ENCODE peak calls at places on chromosome 10, in four cellular contexts. One of them, this sample, is unnamed. For H3K27me3, the result is how much of the 10 kb centered on the place peaks cover.

GRCh38 chr10:114526497-114527238 is 122.4 kb upstream of the AFAP1L2 start:
- DNase-seq in astrocyte: peak
- DNase-seq in HCT116: peak
- DNase-seq in ascending aorta: peak
- DNase-seq in this sample: no peak

GRCh38 chr10:33952692-33953360 is 618.4 kb upstream of the NRP1 start:
- DNase-seq in astrocyte: peak
- DNase-seq in HCT116: no peak
- DNase-seq in ascending aorta: no peak
- DNase-seq in this sample: peak

GRCh38 chr10:125633517-125633999 is 49.4 kb downstream of the TEX36 start:
- DNase-seq in astrocyte: peak
- DNase-seq in HCT116: peak
- DNase-seq in ascending aorta: no peak
- DNase-seq in this sample: peak

GRCh38 chr10:103576862-103577261 is 83.4 kb downstream of the NEURL1 start:
- DNase-seq in astrocyte: no peak
- DNase-seq in HCT116: no peak
- DNase-seq in ascending aorta: no peak
- DNase-seq in this sample: no peak

GRCh38 chr10:47077941-47078340 is 166.7 kb downstream of the PTPN20 start:
- DNase-seq in astrocyte: no peak
- DNase-seq in HCT116: no peak
- DNase-seq in ascending aorta: peak
- DNase-seq in this sample: no peak

GRCh38 chr10:124287071-124287685 is 131.5 kb downstream of the OAT start:
- DNase-seq in astrocyte: no peak
- DNase-seq in HCT116: no peak
- DNase-seq in ascending aorta: peak
- DNase-seq in this sample: no peak

GRCh38 chr10:86888585-86889381 is 68.6 kb downstream of the MMRN2 start:
- DNase-seq in astrocyte: peak
- DNase-seq in HCT116: no peak
- DNase-seq in ascending aorta: no peak
- DNase-seq in this sample: peak

GRCh38 chr10:124221356-124222297 is 128.2 kb upstream of the CHST15 start:
- DNase-seq in astrocyte: peak
- DNase-seq in HCT116: no peak
- DNase-seq in ascending aorta: peak
- DNase-seq in this sample: no peak

GRCh38 chr10:116097239-116097751 is 175.7 kb downstream of the GFRA1 start:
- DNase-seq in astrocyte: no peak
- DNase-seq in HCT116: no peak
- DNase-seq in ascending aorta: no peak
- DNase-seq in this sample: no peak

GRCh38 chr10:70445718-70446485 is 4.4 kb upstream of the NODAL start:
- DNase-seq in astrocyte: peak
- DNase-seq in HCT116: no peak
- DNase-seq in ascending aorta: no peak
- DNase-seq in this sample: no peak

GRCh38 chr10:62870866-62871265 is 54.7 kb upstream of the EGR2 start:
- DNase-seq in astrocyte: no peak
- DNase-seq in HCT116: no peak
- DNase-seq in ascending aorta: no peak
- DNase-seq in this sample: no peak

GRCh38 chr10:1323951-1324350 is 267.8 kb downstream of the WDR37 start:
- DNase-seq in astrocyte: no peak
- DNase-seq in HCT116: no peak
- DNase-seq in ascending aorta: no peak
- DNase-seq in this sample: no peak

GRCh38 chr10:44385726-44386438 is 985 bp upstream of the CXCL12 start:
- DNase-seq in astrocyte: no peak
- DNase-seq in HCT116: no peak
- DNase-seq in ascending aorta: peak
- DNase-seq in this sample: no peak

GRCh38 chr10:109018892-109019507 is 904.3 kb downstream of the XPNPEP1 start:
- DNase-seq in astrocyte: no peak
- DNase-seq in HCT116: no peak
- DNase-seq in ascending aorta: no peak
- DNase-seq in this sample: no peak

GRCh38 chr10:16155761-16156322 is 281.0 kb upstream of the PTER start:
- DNase-seq in astrocyte: no peak
- DNase-seq in HCT116: no peak
- DNase-seq in ascending aorta: no peak
- DNase-seq in this sample: no peak

GRCh38 chr10:5818894-5819293 is 5.7 kb upstream of the GDI2 start:
- DNase-seq in astrocyte: no peak
- DNase-seq in HCT116: no peak
- DNase-seq in ascending aorta: no peak
- DNase-seq in this sample: no peak

GRCh38 chr10:100562806-100563293 is 27.1 kb downstream of the HIF1AN start:
- DNase-seq in astrocyte: peak
- DNase-seq in HCT116: no peak
- DNase-seq in ascending aorta: no peak
- DNase-seq in this sample: no peak

GRCh38 chr10:127163632-127164031 is 32.8 kb downstream of the INSYN2A start:
- DNase-seq in astrocyte: no peak
- DNase-seq in HCT116: no peak
- DNase-seq in ascending aorta: no peak
- DNase-seq in this sample: no peak

GRCh38 chr10:125161570-125162139 is 1.3 kb upstream of the CTBP2 start:
- DNase-seq in astrocyte: no peak
- DNase-seq in HCT116: no peak
- DNase-seq in ascending aorta: no peak
- DNase-seq in this sample: no peak

GRCh38 chr10:86966008-86966654 is 2.2 kb upstream of the ADIRF start:
- DNase-seq in astrocyte: no peak
- DNase-seq in HCT116: no peak
- DNase-seq in ascending aorta: no peak
- DNase-seq in this sample: no peak

GRCh38 chr10:5511231-5511884 is 12.0 kb upstream of the CALML5 start:
- DNase-seq in astrocyte: no peak
- DNase-seq in HCT116: no peak
- DNase-seq in ascending aorta: no peak
- DNase-seq in this sample: no peak

GRCh38 chr10:126876456-126876855 is 28.8 kb upstream of the DOCK1 start:
- DNase-seq in astrocyte: no peak
- DNase-seq in HCT116: no peak
- DNase-seq in ascending aorta: no peak
- DNase-seq in this sample: no peak

GRCh38 chr10:32946108-32946507 is 11.9 kb downstream of the ITGB1 start:
- DNase-seq in astrocyte: no peak
- DNase-seq in HCT116: no peak
- DNase-seq in ascending aorta: no peak
- DNase-seq in this sample: no peak

GRCh38 chr10:122461367-122461728 is at the start of gene HTRA1:
- DNase-seq in astrocyte: no peak
- DNase-seq in HCT116: no peak
- DNase-seq in ascending aorta: peak
- DNase-seq in this sample: no peak

GRCh38 chr10:33129987-33130386 is 172.0 kb upstream of the ITGB1 start:
- DNase-seq in astrocyte: peak
- DNase-seq in HCT116: no peak
- DNase-seq in ascending aorta: no peak
- DNase-seq in this sample: no peak

GRCh38 chr10:74922921-74923320 is 96.5 kb downstream of the KAT6B start:
- DNase-seq in astrocyte: peak
- DNase-seq in HCT116: no peak
- DNase-seq in ascending aorta: no peak
- DNase-seq in this sample: no peak

GRCh38 chr10:93541402-93542357 is 24.8 kb upstream of the FFAR4 start:
- DNase-seq in astrocyte: no peak
- DNase-seq in HCT116: peak
- DNase-seq in ascending aorta: no peak
- DNase-seq in this sample: no peak

GRCh38 chr10:4353059-4353655 is 472.9 kb upstream of the AKR1E2 start:
- DNase-seq in astrocyte: peak
- DNase-seq in HCT116: no peak
- DNase-seq in ascending aorta: no peak
- DNase-seq in this sample: no peak

GRCh38 chr10:62735464-62736188 is 68.9 kb upstream of the ADO start:
- DNase-seq in astrocyte: peak
- DNase-seq in HCT116: no peak
- DNase-seq in ascending aorta: no peak
- DNase-seq in this sample: no peak

GRCh38 chr10:53052765-53053164 is 280.2 kb upstream of the MBL2 start:
- DNase-seq in astrocyte: no peak
- DNase-seq in HCT116: no peak
- DNase-seq in ascending aorta: no peak
- DNase-seq in this sample: no peak

GRCh38 chr10:80526742-80527141 is 11.0 kb upstream of the SH2D4B start:
- DNase-seq in astrocyte: no peak
- DNase-seq in HCT116: no peak
- DNase-seq in ascending aorta: no peak
- DNase-seq in this sample: no peak

DNA sequence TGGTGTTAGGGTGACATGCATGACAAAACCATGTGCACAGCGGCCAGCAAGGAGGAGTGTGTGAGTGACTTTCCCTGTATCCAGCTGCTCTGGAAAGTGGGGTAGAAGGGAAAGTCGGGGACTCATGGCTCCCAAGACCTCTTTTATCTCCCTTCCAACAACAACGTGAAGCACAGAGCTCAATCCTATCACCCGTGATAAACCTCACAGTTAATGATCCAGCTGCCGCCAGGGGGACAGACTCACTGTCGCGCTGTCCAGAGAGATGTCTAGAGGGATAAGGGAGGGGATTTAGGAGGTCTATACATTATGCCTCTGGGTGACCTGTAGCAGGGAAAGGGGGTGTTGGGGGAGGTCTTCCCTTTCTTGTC is 83.9 kb upstream of the SMNDC1 start:
- DNase-seq in astrocyte: no peak
- DNase-seq in HCT116: no peak
- DNase-seq in ascending aorta: no peak
- DNase-seq in this sample: no peak
- TF ChIP-seq CTCF in astrocyte: no peak
- TF ChIP-seq CTCF in HCT116: no peak
- TF ChIP-seq CTCF in ascending aorta: no peak
- TF ChIP-seq CTCF in this sample: peak

GRCh38 chr10:24209946-24210491 is 1.1 kb downstream of the KIAA1217 start:
- DNase-seq in astrocyte: peak
- DNase-seq in HCT116: no peak
- DNase-seq in ascending aorta: no peak
- DNase-seq in this sample: no peak
- H3K4me3 ChIP-seq in astrocyte: peak
- H3K4me3 ChIP-seq in HCT116: no peak
- H3K4me3 ChIP-seq in ascending aorta: peak
- H3K4me3 ChIP-seq in this sample: peak

DNA sequence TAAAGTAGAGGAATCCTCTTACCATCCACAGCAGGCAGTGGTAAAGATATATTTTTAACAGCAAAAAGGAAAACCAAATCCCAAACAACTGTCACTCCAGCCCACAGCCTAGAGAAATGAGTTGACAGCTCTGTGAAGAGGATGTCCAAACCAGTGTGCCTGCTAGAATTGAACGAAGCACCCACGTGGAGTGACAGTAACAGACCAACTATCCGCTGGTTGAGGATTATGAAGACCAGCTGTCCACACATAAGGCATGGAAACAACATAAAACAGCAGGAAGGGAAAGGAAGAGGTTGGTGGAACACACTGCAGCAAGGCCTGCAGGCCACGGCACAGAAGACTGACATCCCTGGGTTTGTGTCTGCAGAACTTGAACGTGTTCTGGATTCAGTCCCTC is 324.3 kb downstream of the BICC1 start:
- DNase-seq in astrocyte: no peak
- DNase-seq in HCT116: no peak
- DNase-seq in ascending aorta: no peak
- DNase-seq in this sample: no peak
- H3K27me3 ChIP-seq in astrocyte: under half
- H3K27me3 ChIP-seq in HCT116: under half
- H3K27me3 ChIP-seq in ascending aorta: under half
- H3K27me3 ChIP-seq in this sample: under half

GRCh38 chr10:73814896-73815718 is 3.7 kb upstream of the NDST2 start:
- DNase-seq in astrocyte: no peak
- DNase-seq in HCT116: peak
- DNase-seq in ascending aorta: no peak
- DNase-seq in this sample: no peak
- TF ChIP-seq CTCF in astrocyte: no peak
- TF ChIP-seq CTCF in HCT116: peak
- TF ChIP-seq CTCF in ascending aorta: peak
- TF ChIP-seq CTCF in this sample: peak

GRCh38 chr10:11625019-11625735 is 13.7 kb upstream of the USP6NL start:
- DNase-seq in astrocyte: no peak
- DNase-seq in HCT116: no peak
- DNase-seq in ascending aorta: no peak
- DNase-seq in this sample: no peak
- H3K4me3 ChIP-seq in astrocyte: no peak
- H3K4me3 ChIP-seq in HCT116: no peak
- H3K4me3 ChIP-seq in ascending aorta: no peak
- H3K4me3 ChIP-seq in this sample: no peak

DNA sequence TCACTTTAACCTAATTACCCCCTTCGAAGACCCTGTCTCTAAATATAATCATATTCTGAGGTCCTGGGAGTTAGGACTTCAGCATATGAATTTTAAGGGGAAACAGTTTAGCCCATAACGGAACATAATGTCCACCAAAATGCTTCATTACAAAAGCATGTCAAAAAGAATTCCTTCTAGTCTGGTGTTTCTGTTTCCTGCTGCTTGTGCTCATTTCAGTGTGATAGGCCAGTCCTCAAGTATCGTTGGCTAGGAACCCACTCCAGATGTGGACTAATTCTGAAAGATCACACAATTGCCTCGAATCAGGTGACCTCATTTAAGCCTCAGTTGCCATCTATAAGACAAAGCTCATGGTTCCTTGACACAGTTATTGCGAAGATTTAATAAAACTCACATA is 29.6 kb downstream of the INPP5F start:
- DNase-seq in astrocyte: peak
- DNase-seq in HCT116: no peak
- DNase-seq in ascending aorta: no peak
- DNase-seq in this sample: no peak
- H3K27me3 ChIP-seq in astrocyte: under half
- H3K27me3 ChIP-seq in HCT116: under half
- H3K27me3 ChIP-seq in ascending aorta: under half
- H3K27me3 ChIP-seq in this sample: under half

This sample was measured in BJ.